ENCODE peak calls at places on chromosomes 7 and 10, in ten cellular contexts. One of them, this sample, is unnamed.

GRCh38 chr7:5284304-5285281 is 1.9 kb downstream of the SLC29A4 start:
- DNase-seq in Calu3: peak; percentile 77
- DNase-seq in SJSA1: peak; percentile 78
- DNase-seq in activated naive CD8-positive, alpha-beta T cell treated with anti-CD3 and anti-CD28 coated beads, Interleukin-2, amount 10 ng/mL, durations not matched to agents 7 days and 5 days: no peak
- DNase-seq in effector memory CD8-positive, alpha-beta T cell: no peak
- DNase-seq in stimulated activated CD4-positive, alpha-beta T cell treated with anti-CD3 and anti-CD28 coated beads, Interleukin-2, amount 100 ng/mL, for 48 hours: no peak
- DNase-seq in globus pallidus: peak; percentile 51
- DNase-seq in nephron progenitor cell: peak; percentile 61
- DNase-seq in fibroblast of pulmonary artery: no peak
- DNase-seq in OCI-LY7: peak; percentile 72
- DNase-seq in this sample: peak; percentile 97

GRCh38 chr10:60570272-60570865 is 180.7 kb upstream of the ANK3 start:
- DNase-seq in SJSA1: no peak
- DNase-seq in nephron progenitor cell: no peak
- DNase-seq in stimulated activated CD4-positive, alpha-beta T cell treated with anti-CD3 and anti-CD28 coated beads, Interleukin-2, amount 100 ng/mL, for 48 hours: no peak
- DNase-seq in OCI-LY7: no peak
- DNase-seq in effector memory CD8-positive, alpha-beta T cell: no peak
- DNase-seq in fibroblast of pulmonary artery: no peak
- DNase-seq in activated naive CD8-positive, alpha-beta T cell treated with anti-CD3 and anti-CD28 coated beads, Interleukin-2, amount 10 ng/mL, durations not matched to agents 7 days and 5 days: no peak
- DNase-seq in Calu3: no peak
- DNase-seq in globus pallidus: peak; percentile 83
- DNase-seq in this sample: no peak

GRCh38 chr7:805261-805660 is 27.0 kb upstream of the SUN1 start:
- DNase-seq in Calu3: no peak
- DNase-seq in nephron progenitor cell: peak; percentile 40
- DNase-seq in effector memory CD8-positive, alpha-beta T cell: no peak
- DNase-seq in OCI-LY7: no peak
- DNase-seq in stimulated activated CD4-positive, alpha-beta T cell treated with anti-CD3 and anti-CD28 coated beads, Interleukin-2, amount 100 ng/mL, for 48 hours: no peak
- DNase-seq in globus pallidus: no peak
- DNase-seq in fibroblast of pulmonary artery: no peak
- DNase-seq in activated naive CD8-positive, alpha-beta T cell treated with anti-CD3 and anti-CD28 coated beads, Interleukin-2, amount 10 ng/mL, durations not matched to agents 7 days and 5 days: no peak
- DNase-seq in SJSA1: no peak
- DNase-seq in this sample: no peak

GRCh38 chr7:98100088-98100487 is 6.6 kb upstream of the LMTK2 start:
- DNase-seq in globus pallidus: no peak
- DNase-seq in Calu3: no peak
- DNase-seq in OCI-LY7: no peak
- DNase-seq in stimulated activated CD4-positive, alpha-beta T cell treated with anti-CD3 and anti-CD28 coated beads, Interleukin-2, amount 100 ng/mL, for 48 hours: no peak
- DNase-seq in effector memory CD8-positive, alpha-beta T cell: no peak
- DNase-seq in SJSA1: no peak
- DNase-seq in nephron progenitor cell: no peak
- DNase-seq in fibroblast of pulmonary artery: no peak
- DNase-seq in activated naive CD8-positive, alpha-beta T cell treated with anti-CD3 and anti-CD28 coated beads, Interleukin-2, amount 10 ng/mL, durations not matched to agents 7 days and 5 days: no peak
- DNase-seq in this sample: no peak

GRCh38 chr7:114243019-114243507 is 171.6 kb upstream of the FOXP2 start:
- DNase-seq in fibroblast of pulmonary artery: no peak
- DNase-seq in effector memory CD8-positive, alpha-beta T cell: no peak
- DNase-seq in SJSA1: no peak
- DNase-seq in globus pallidus: no peak
- DNase-seq in OCI-LY7: no peak
- DNase-seq in activated naive CD8-positive, alpha-beta T cell treated with anti-CD3 and anti-CD28 coated beads, Interleukin-2, amount 10 ng/mL, durations not matched to agents 7 days and 5 days: no peak
- DNase-seq in nephron progenitor cell: no peak
- DNase-seq in Calu3: peak; percentile 31
- DNase-seq in stimulated activated CD4-positive, alpha-beta T cell treated with anti-CD3 and anti-CD28 coated beads, Interleukin-2, amount 100 ng/mL, for 48 hours: no peak
- DNase-seq in this sample: peak; percentile 20

GRCh38 chr10:116429288-116429977 is 1.8 kb downstream of the PNLIPRP3 start:
- DNase-seq in nephron progenitor cell: no peak
- DNase-seq in Calu3: no peak
- DNase-seq in activated naive CD8-positive, alpha-beta T cell treated with anti-CD3 and anti-CD28 coated beads, Interleukin-2, amount 10 ng/mL, durations not matched to agents 7 days and 5 days: no peak
- DNase-seq in stimulated activated CD4-positive, alpha-beta T cell treated with anti-CD3 and anti-CD28 coated beads, Interleukin-2, amount 100 ng/mL, for 48 hours: no peak
- DNase-seq in SJSA1: no peak
- DNase-seq in globus pallidus: no peak
- DNase-seq in effector memory CD8-positive, alpha-beta T cell: no peak
- DNase-seq in fibroblast of pulmonary artery: no peak
- DNase-seq in OCI-LY7: no peak
- DNase-seq in this sample: no peak

GRCh38 chr7:95632609-95633008 is 36.3 kb upstream of the PDK4 start:
- DNase-seq in OCI-LY7: no peak
- DNase-seq in SJSA1: no peak
- DNase-seq in globus pallidus: no peak
- DNase-seq in activated naive CD8-positive, alpha-beta T cell treated with anti-CD3 and anti-CD28 coated beads, Interleukin-2, amount 10 ng/mL, durations not matched to agents 7 days and 5 days: no peak
- DNase-seq in stimulated activated CD4-positive, alpha-beta T cell treated with anti-CD3 and anti-CD28 coated beads, Interleukin-2, amount 100 ng/mL, for 48 hours: no peak
- DNase-seq in Calu3: no peak
- DNase-seq in nephron progenitor cell: no peak
- DNase-seq in effector memory CD8-positive, alpha-beta T cell: no peak
- DNase-seq in fibroblast of pulmonary artery: peak; percentile 27
- DNase-seq in this sample: no peak

GRCh38 chr7:130982160-130982638 is 248.2 kb upstream of the KLF14 start:
- DNase-seq in SJSA1: no peak
- DNase-seq in effector memory CD8-positive, alpha-beta T cell: peak; percentile 29
- DNase-seq in Calu3: no peak
- DNase-seq in OCI-LY7: peak; percentile 40
- DNase-seq in globus pallidus: no peak
- DNase-seq in fibroblast of pulmonary artery: peak; percentile 61
- DNase-seq in activated naive CD8-positive, alpha-beta T cell treated with anti-CD3 and anti-CD28 coated beads, Interleukin-2, amount 10 ng/mL, durations not matched to agents 7 days and 5 days: no peak
- DNase-seq in nephron progenitor cell: no peak
- DNase-seq in stimulated activated CD4-positive, alpha-beta T cell treated with anti-CD3 and anti-CD28 coated beads, Interleukin-2, amount 100 ng/mL, for 48 hours: no peak
- DNase-seq in this sample: no peak

GRCh38 chr10:72523932-72524396 is 101.9 kb downstream of the MICU1 start:
- DNase-seq in nephron progenitor cell: no peak
- DNase-seq in OCI-LY7: no peak
- DNase-seq in globus pallidus: no peak
- DNase-seq in Calu3: no peak
- DNase-seq in stimulated activated CD4-positive, alpha-beta T cell treated with anti-CD3 and anti-CD28 coated beads, Interleukin-2, amount 100 ng/mL, for 48 hours: no peak
- DNase-seq in activated naive CD8-positive, alpha-beta T cell treated with anti-CD3 and anti-CD28 coated beads, Interleukin-2, amount 10 ng/mL, durations not matched to agents 7 days and 5 days: no peak
- DNase-seq in SJSA1: no peak
- DNase-seq in effector memory CD8-positive, alpha-beta T cell: no peak
- DNase-seq in fibroblast of pulmonary artery: no peak
- DNase-seq in this sample: no peak

GRCh38 chr10:119263966-119264621 is 56.7 kb downstream of the GRK5 start:
- DNase-seq in stimulated activated CD4-positive, alpha-beta T cell treated with anti-CD3 and anti-CD28 coated beads, Interleukin-2, amount 100 ng/mL, for 48 hours: no peak
- DNase-seq in globus pallidus: no peak
- DNase-seq in effector memory CD8-positive, alpha-beta T cell: no peak
- DNase-seq in Calu3: no peak
- DNase-seq in nephron progenitor cell: no peak
- DNase-seq in activated naive CD8-positive, alpha-beta T cell treated with anti-CD3 and anti-CD28 coated beads, Interleukin-2, amount 10 ng/mL, durations not matched to agents 7 days and 5 days: no peak
- DNase-seq in fibroblast of pulmonary artery: peak; percentile 38
- DNase-seq in OCI-LY7: no peak
- DNase-seq in SJSA1: no peak
- DNase-seq in this sample: no peak

GRCh38 chr7:48251766-48252165 is 80.5 kb downstream of the ABCA13 start:
- DNase-seq in globus pallidus: no peak
- DNase-seq in Calu3: no peak
- DNase-seq in fibroblast of pulmonary artery: peak; percentile 11
- DNase-seq in nephron progenitor cell: no peak
- DNase-seq in effector memory CD8-positive, alpha-beta T cell: no peak
- DNase-seq in OCI-LY7: no peak
- DNase-seq in stimulated activated CD4-positive, alpha-beta T cell treated with anti-CD3 and anti-CD28 coated beads, Interleukin-2, amount 100 ng/mL, for 48 hours: no peak
- DNase-seq in activated naive CD8-positive, alpha-beta T cell treated with anti-CD3 and anti-CD28 coated beads, Interleukin-2, amount 10 ng/mL, durations not matched to agents 7 days and 5 days: no peak
- DNase-seq in SJSA1: no peak
- DNase-seq in this sample: no peak

GRCh38 chr10:33556581-33556980 is 222.1 kb upstream of the NRP1 start:
- DNase-seq in stimulated activated CD4-positive, alpha-beta T cell treated with anti-CD3 and anti-CD28 coated beads, Interleukin-2, amount 100 ng/mL, for 48 hours: no peak
- DNase-seq in effector memory CD8-positive, alpha-beta T cell: no peak
- DNase-seq in globus pallidus: no peak
- DNase-seq in SJSA1: no peak
- DNase-seq in fibroblast of pulmonary artery: no peak
- DNase-seq in nephron progenitor cell: peak; percentile 4
- DNase-seq in Calu3: no peak
- DNase-seq in activated naive CD8-positive, alpha-beta T cell treated with anti-CD3 and anti-CD28 coated beads, Interleukin-2, amount 10 ng/mL, durations not matched to agents 7 days and 5 days: no peak
- DNase-seq in OCI-LY7: no peak
- DNase-seq in this sample: no peak

GRCh38 chr10:89114846-89115625 is 92.1 kb downstream of the CH25H start:
- DNase-seq in effector memory CD8-positive, alpha-beta T cell: no peak
- DNase-seq in activated naive CD8-positive, alpha-beta T cell treated with anti-CD3 and anti-CD28 coated beads, Interleukin-2, amount 10 ng/mL, durations not matched to agents 7 days and 5 days: no peak
- DNase-seq in SJSA1: no peak
- DNase-seq in stimulated activated CD4-positive, alpha-beta T cell treated with anti-CD3 and anti-CD28 coated beads, Interleukin-2, amount 100 ng/mL, for 48 hours: no peak
- DNase-seq in nephron progenitor cell: no peak
- DNase-seq in globus pallidus: no peak
- DNase-seq in Calu3: no peak
- DNase-seq in fibroblast of pulmonary artery: peak; percentile 67
- DNase-seq in OCI-LY7: no peak
- DNase-seq in this sample: no peak

GRCh38 chr7:128390871-128391565 is 18.8 kb downstream of the IMPDH1 start:
- DNase-seq in nephron progenitor cell: no peak
- DNase-seq in stimulated activated CD4-positive, alpha-beta T cell treated with anti-CD3 and anti-CD28 coated beads, Interleukin-2, amount 100 ng/mL, for 48 hours: no peak
- DNase-seq in Calu3: no peak
- DNase-seq in effector memory CD8-positive, alpha-beta T cell: no peak
- DNase-seq in OCI-LY7: no peak
- DNase-seq in activated naive CD8-positive, alpha-beta T cell treated with anti-CD3 and anti-CD28 coated beads, Interleukin-2, amount 10 ng/mL, durations not matched to agents 7 days and 5 days: no peak
- DNase-seq in fibroblast of pulmonary artery: no peak
- DNase-seq in globus pallidus: no peak
- DNase-seq in SJSA1: no peak
- DNase-seq in this sample: no peak

GRCh38 chr7:143305423-143306070 is 10.4 kb upstream of the CLCN1 start:
- DNase-seq in stimulated activated CD4-positive, alpha-beta T cell treated with anti-CD3 and anti-CD28 coated beads, Interleukin-2, amount 100 ng/mL, for 48 hours: peak; percentile 71
- DNase-seq in activated naive CD8-positive, alpha-beta T cell treated with anti-CD3 and anti-CD28 coated beads, Interleukin-2, amount 10 ng/mL, durations not matched to agents 7 days and 5 days: peak; percentile 69
- DNase-seq in Calu3: peak; percentile 80
- DNase-seq in OCI-LY7: peak; percentile 47
- DNase-seq in globus pallidus: peak; percentile 69
- DNase-seq in effector memory CD8-positive, alpha-beta T cell: peak; percentile 63
- DNase-seq in nephron progenitor cell: peak; percentile 55
- DNase-seq in SJSA1: no peak
- DNase-seq in fibroblast of pulmonary artery: peak; percentile 69
- DNase-seq in this sample: peak; percentile 53

GRCh38 chr7:11699666-11700065 is 132.3 kb downstream of the THSD7A start:
- DNase-seq in nephron progenitor cell: no peak
- DNase-seq in SJSA1: no peak
- DNase-seq in globus pallidus: no peak
- DNase-seq in effector memory CD8-positive, alpha-beta T cell: no peak
- DNase-seq in fibroblast of pulmonary artery: no peak
- DNase-seq in activated naive CD8-positive, alpha-beta T cell treated with anti-CD3 and anti-CD28 coated beads, Interleukin-2, amount 10 ng/mL, durations not matched to agents 7 days and 5 days: no peak
- DNase-seq in OCI-LY7: no peak
- DNase-seq in Calu3: no peak
- DNase-seq in stimulated activated CD4-positive, alpha-beta T cell treated with anti-CD3 and anti-CD28 coated beads, Interleukin-2, amount 100 ng/mL, for 48 hours: no peak
- DNase-seq in this sample: no peak

GRCh38 chr7:132500727-132501410 is 75.4 kb downstream of the PLXNA4 start:
- DNase-seq in Calu3: no peak
- DNase-seq in SJSA1: no peak
- DNase-seq in activated naive CD8-positive, alpha-beta T cell treated with anti-CD3 and anti-CD28 coated beads, Interleukin-2, amount 10 ng/mL, durations not matched to agents 7 days and 5 days: no peak
- DNase-seq in globus pallidus: no peak
- DNase-seq in OCI-LY7: no peak
- DNase-seq in fibroblast of pulmonary artery: peak; percentile 83
- DNase-seq in effector memory CD8-positive, alpha-beta T cell: no peak
- DNase-seq in nephron progenitor cell: no peak
- DNase-seq in stimulated activated CD4-positive, alpha-beta T cell treated with anti-CD3 and anti-CD28 coated beads, Interleukin-2, amount 100 ng/mL, for 48 hours: no peak
- DNase-seq in this sample: no peak

GRCh38 chr7:150668472-150668911 is 17.0 kb upstream of the GIMAP2 start:
- DNase-seq in SJSA1: no peak
- DNase-seq in effector memory CD8-positive, alpha-beta T cell: peak; percentile 45
- DNase-seq in fibroblast of pulmonary artery: no peak
- DNase-seq in nephron progenitor cell: no peak
- DNase-seq in Calu3: no peak
- DNase-seq in globus pallidus: no peak
- DNase-seq in stimulated activated CD4-positive, alpha-beta T cell treated with anti-CD3 and anti-CD28 coated beads, Interleukin-2, amount 100 ng/mL, for 48 hours: no peak
- DNase-seq in OCI-LY7: no peak
- DNase-seq in activated naive CD8-positive, alpha-beta T cell treated with anti-CD3 and anti-CD28 coated beads, Interleukin-2, amount 10 ng/mL, durations not matched to agents 7 days and 5 days: peak; percentile 48
- DNase-seq in this sample: no peak

GRCh38 chr10:34124522-34125035 is 690.5 kb downstream of the PARD3 start:
- DNase-seq in stimulated activated CD4-positive, alpha-beta T cell treated with anti-CD3 and anti-CD28 coated beads, Interleukin-2, amount 100 ng/mL, for 48 hours: no peak
- DNase-seq in activated naive CD8-positive, alpha-beta T cell treated with anti-CD3 and anti-CD28 coated beads, Interleukin-2, amount 10 ng/mL, durations not matched to agents 7 days and 5 days: no peak
- DNase-seq in Calu3: peak; percentile 81
- DNase-seq in globus pallidus: no peak
- DNase-seq in fibroblast of pulmonary artery: peak; percentile 57
- DNase-seq in effector memory CD8-positive, alpha-beta T cell: no peak
- DNase-seq in OCI-LY7: no peak
- DNase-seq in SJSA1: peak; percentile 85
- DNase-seq in nephron progenitor cell: no peak
- DNase-seq in this sample: peak; percentile 36

GRCh38 chr7:156039971-156040677 is 227.9 kb upstream of the SHH start:
- DNase-seq in SJSA1: no peak
- DNase-seq in nephron progenitor cell: no peak
- DNase-seq in globus pallidus: no peak
- DNase-seq in fibroblast of pulmonary artery: no peak
- DNase-seq in activated naive CD8-positive, alpha-beta T cell treated with anti-CD3 and anti-CD28 coated beads, Interleukin-2, amount 10 ng/mL, durations not matched to agents 7 days and 5 days: no peak
- DNase-seq in effector memory CD8-positive, alpha-beta T cell: no peak
- DNase-seq in Calu3: no peak
- DNase-seq in stimulated activated CD4-positive, alpha-beta T cell treated with anti-CD3 and anti-CD28 coated beads, Interleukin-2, amount 100 ng/mL, for 48 hours: no peak
- DNase-seq in OCI-LY7: no peak
- DNase-seq in this sample: no peak

GRCh38 chr7:261341-262250 is 28.4 kb upstream of the FOXL3 start:
- DNase-seq in stimulated activated CD4-positive, alpha-beta T cell treated with anti-CD3 and anti-CD28 coated beads, Interleukin-2, amount 100 ng/mL, for 48 hours: no peak
- DNase-seq in OCI-LY7: no peak
- DNase-seq in fibroblast of pulmonary artery: no peak
- DNase-seq in globus pallidus: no peak
- DNase-seq in effector memory CD8-positive, alpha-beta T cell: no peak
- DNase-seq in SJSA1: no peak
- DNase-seq in nephron progenitor cell: no peak
- DNase-seq in Calu3: no peak
- DNase-seq in activated naive CD8-positive, alpha-beta T cell treated with anti-CD3 and anti-CD28 coated beads, Interleukin-2, amount 10 ng/mL, durations not matched to agents 7 days and 5 days: no peak
- DNase-seq in this sample: no peak

This sample was measured in HuH-7.5.